ENCODE peak calls at places on chromosomes 3 and 15, in six cellular contexts. E is HL-60, K is GM23338, R is K562, G is HCT116, P is HepG2. F is an unnamed sample.
A peak's percentile ranks its signal among the peaks of the same experiment; 100 is the strongest.

GRCh38 chr3:25904248-25904647 is 114.4 kb downstream of the OXSM start:
- DNase-seq in G (no peak), K (peak; percentile 25), E (no peak), P (no peak), R (no peak), F (no peak)

GRCh38 chr15:89496155-89497098 is at the start of gene RHCG:
- DNase-seq in R (peak; percentile 45), P (peak; percentile 69), G (no peak), K (peak; percentile 96), E (peak; percentile 33), F (peak; percentile 80)

GRCh38 chr15:85582719-85583089 is 202.3 kb downstream of the AKAP13 start:
- DNase-seq in E (peak; percentile 42), R (peak; percentile 9), G (no peak), K (no peak), P (no peak), F (no peak)

GRCh38 chr3:8380904-8381704 is 120.5 kb upstream of the LMCD1 start:
- DNase-seq in E (no peak), G (no peak), K (no peak), P (no peak), R (no peak), F (no peak)

GRCh38 chr3:181741428-181741827 is 29.7 kb downstream of the SOX2 start:
- DNase-seq in K (no peak), G (no peak), P (no peak), R (no peak), E (no peak), F (no peak)

GRCh38 chr3:120798346-120798745 is 55.8 kb downstream of the GTF2E1 start:
- DNase-seq in K (no peak), E (no peak), P (no peak), G (no peak), R (no peak), F (no peak)

GRCh38 chr3:28906561-28907310 is 374.1 kb upstream of the RBMS3 start:
- DNase-seq in G (no peak), P (no peak), R (no peak), K (no peak), E (no peak), F (no peak)

GRCh38 chr15:28096720-28097431 is 2.2 kb downstream of the OCA2 start:
- DNase-seq in E (no peak), K (peak; percentile 64), G (no peak), R (no peak), P (no peak), F (no peak)

GRCh38 chr3:122246214-122246613 is 62.7 kb downstream of the CASR start:
- DNase-seq in K (no peak), G (no peak), R (no peak), P (no peak), E (no peak), F (no peak)

GRCh38 chr15:100852630-100853029 is 27.0 kb upstream of the ALDH1A3 start:
- DNase-seq in P (no peak), K (no peak), G (no peak), E (no peak), R (no peak), F (no peak)

GRCh38 chr15:68186671-68187397 is 18.3 kb downstream of the CALML4 start:
- DNase-seq in R (no peak), G (no peak), P (no peak), K (no peak), E (no peak), F (no peak)

GRCh38 chr3:143859465-143860203 is 11.4 kb upstream of the SLC9A9 start:
- DNase-seq in G (no peak), E (no peak), K (no peak), R (no peak), P (no peak), F (no peak)

GRCh38 chr15:22890296-22890695 is 51.8 kb downstream of the NIPA2 start:
- DNase-seq in E (no peak), P (no peak), K (no peak), G (no peak), R (no peak), F (no peak)

GRCh38 chr3:188788621-188789081 is 383.1 kb upstream of the TPRG1 start:
- DNase-seq in G (no peak), R (no peak), P (no peak), K (no peak), E (peak; percentile 66), F (no peak)

GRCh38 chr3:134322286-134322685 is 52.0 kb downstream of the AMOTL2 start:
- DNase-seq in G (no peak), R (no peak), K (no peak), E (no peak), P (no peak), F (no peak)

GRCh38 chr3:44827196-44827595 is 34.5 kb upstream of the TMEM42 start:
- DNase-seq in R (no peak), E (no peak), G (no peak), P (no peak), K (no peak), F (no peak)

GRCh38 chr15:38253448-38253847 is 812 bp downstream of the SPRED1 start:
- DNase-seq in E (no peak), G (peak; percentile 28), R (peak; percentile 23), K (peak; percentile 60), P (no peak), F (no peak)

GRCh38 chr3:110767156-110767555 is 304.5 kb upstream of the NECTIN3 start:
- DNase-seq in R (no peak), G (no peak), K (no peak), P (no peak), E (no peak), F (no peak)

GRCh38 chr3:37237252-37237651 is 62.9 kb upstream of the LRRFIP2 start:
- DNase-seq in G (no peak), E (no peak), P (no peak), K (no peak), R (no peak), F (no peak)

GRCh38 chr3:69850849-69851248 is 111.6 kb downstream of the MITF start:
- DNase-seq in E (no peak), K (no peak), G (no peak), R (no peak), P (no peak), F (no peak)

GRCh38 chr3:57006949-57007419 is 53.5 kb upstream of the SPATA12 start:
- DNase-seq in E (no peak), K (peak; percentile 67), G (peak; percentile 56), R (peak; percentile 41), P (no peak), F (peak; percentile 18)

GRCh38 chr15:71646767-71647478 is 163.4 kb upstream of the NR2E3 start:
- DNase-seq in E (no peak), R (no peak), G (no peak), P (no peak), K (no peak), F (no peak)

GRCh38 chr3:24389108-24390090 is 105.3 kb downstream of the THRB start:
- DNase-seq in G (no peak), E (no peak), K (peak; percentile 23), R (no peak), P (no peak), F (no peak)

GRCh38 chr15:65945616-65946015 is 76.3 kb downstream of the RAB11A start:
- DNase-seq in R (peak; percentile 39), E (no peak), P (no peak), G (no peak), K (peak; percentile 62), F (peak; percentile 22)
- TF ChIP-seq REST in R (no peak), E (no peak), P (no peak), G (no peak), K (no peak), F (no peak)

GRCh38 chr3:78497025-78497424 is 1270.8 kb downstream of the ROBO1 start:
- DNase-seq in P (no peak), G (no peak), E (no peak), K (no peak), R (no peak), F (no peak)
- TF ChIP-seq REST in P (no peak), G (no peak), E (no peak), K (no peak), R (no peak), F (no peak)

GRCh38 chr3:151580592-151580991 is 119.7 kb upstream of the IGSF10 start:
- DNase-seq in E (no peak), P (no peak), G (no peak), K (no peak), R (no peak), F (no peak)

GRCh38 chr3:151589311-151589710 is 128.4 kb upstream of the IGSF10 start:
- DNase-seq in E (no peak), P (no peak), K (no peak), G (no peak), R (no peak), F (no peak)

GRCh38 chr3:151581046-151581445 is 120.2 kb upstream of the IGSF10 start:
- DNase-seq in E (no peak), K (no peak), G (no peak), R (no peak), P (no peak), F (no peak)

GRCh38 chr3:151579571-151580270 is 118.9 kb upstream of the IGSF10 start:
- DNase-seq in R (no peak), E (peak; percentile 45), G (no peak), P (no peak), K (no peak), F (no peak)

DNA sequence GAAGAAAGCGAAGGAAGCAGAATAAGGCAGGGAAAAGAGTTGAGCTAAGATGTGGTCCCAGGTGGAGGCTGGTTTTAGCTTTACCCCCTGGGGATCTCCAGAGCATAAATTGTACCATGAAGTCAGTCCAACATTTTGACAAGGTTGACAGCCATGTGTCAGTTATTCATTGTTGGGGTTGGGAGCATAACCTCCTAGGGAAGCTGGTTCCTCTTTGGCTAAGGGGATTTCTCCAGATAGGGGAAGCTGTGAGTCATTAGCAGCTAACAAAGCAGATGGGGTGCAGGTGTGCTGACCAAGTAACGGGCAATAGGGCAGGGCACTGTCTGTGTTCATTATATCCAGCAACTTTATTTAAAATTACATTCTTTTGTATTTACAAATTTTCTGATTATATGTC is 123.7 kb upstream of the IGSF10 start:
- DNase-seq in G (no peak), P (no peak), R (no peak), K (peak; percentile 18), E (peak; percentile 79), F (no peak)
- TF ChIP-seq REST in G (no peak), P (no peak), R (no peak), K (no peak), E (no peak), F (no peak)

GRCh38 chr15:62482715-62483429 is 317.8 kb upstream of the C2CD4B start:
- DNase-seq in E (peak; percentile 13), R (peak; percentile 13), P (peak; percentile 48), K (peak; percentile 86), G (peak; percentile 24), F (peak; percentile 57)
- TF ChIP-seq REST in E (no peak), R (no peak), P (no peak), K (no peak), G (no peak), F (no peak)

DNA sequence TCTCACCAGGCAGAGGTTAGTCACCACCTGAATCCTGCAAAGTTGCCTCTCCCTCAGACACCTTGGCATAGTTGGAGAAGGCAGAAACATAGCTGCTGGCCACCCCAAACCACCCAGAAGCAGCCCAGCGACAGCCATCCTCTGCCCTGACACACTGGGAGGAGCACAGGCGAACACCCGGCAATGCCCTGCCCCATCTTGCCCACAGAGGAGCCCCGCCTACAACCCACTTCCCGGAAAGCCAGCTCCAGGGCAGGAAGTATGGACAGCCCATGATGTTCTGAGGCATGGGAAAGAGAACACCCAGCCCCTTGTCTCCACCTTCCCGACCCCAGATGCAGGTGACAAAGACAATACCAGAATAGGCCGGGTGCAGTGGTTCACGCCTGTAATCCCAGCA is 12.6 kb upstream of the SHISA5 start:
- DNase-seq in R (no peak), P (no peak), G (no peak), E (no peak), K (no peak), F (no peak)
- TF ChIP-seq REST in R (no peak), P (no peak), G (no peak), E (no peak), K (no peak), F (no peak)

F was measured in A549.